ENCODE peak calls at places on chromosomes 4 and X, in ten cellular contexts. N, I, M, J, C, A, O, F, H and Z are unnamed samples.

GRCh38 chr4:152640058-152640921 is 39.5 kb downstream of the TMEM154 start:
- DNase-seq in H (no peak), M (peak; percentile 28), C (peak; percentile 51), F (peak; percentile 61), J (no peak), O (no peak), A (no peak), I (no peak), N (peak; percentile 41), Z (no peak)

GRCh38 chr4:85761803-85762202 is 286.9 kb downstream of the ARHGAP24 start:
- DNase-seq in J (peak; percentile 23), M (peak; percentile 82), F (peak; percentile 24), I (no peak), H (no peak), C (peak; percentile 94), A (peak; percentile 30), N (peak; percentile 86), O (no peak), Z (peak; percentile 73)

GRCh38 chr4:137641554-137641953 is 109.3 kb upstream of the PCDH18 start:
- DNase-seq in A (no peak), I (no peak), H (no peak), F (no peak), J (no peak), M (no peak), C (peak; percentile 76), N (peak; percentile 83), O (no peak), Z (peak; percentile 71)

GRCh38 chr4:152265149-152265621 is 270.7 kb downstream of the FBXW7 start:
- DNase-seq in C (peak; percentile 57), I (no peak), J (no peak), M (peak; percentile 92), A (no peak), O (no peak), H (no peak), N (peak; percentile 73), F (peak; percentile 94), Z (no peak)

GRCh38 chrX:9676311-9676710 is 89.3 kb downstream of the GPR143 start:
- DNase-seq in C (peak; percentile 15), O (no peak), J (peak; percentile 17), I (no peak), A (no peak), N (peak; percentile 27), H (no peak), M (no peak), F (no peak), Z (no peak)

GRCh38 chrX:20442597-20442996 is 175.9 kb upstream of the RPS6KA3 start:
- DNase-seq in I (peak; percentile 83), O (peak; percentile 72), M (peak; percentile 76), C (peak; percentile 87), N (peak; percentile 90), A (peak; percentile 88), H (peak; percentile 86), F (peak; percentile 86), J (peak; percentile 80), Z (peak; percentile 81)

GRCh38 chr4:164446516-164446915 is 307.4 kb upstream of the SMIM31 start:
- DNase-seq in O (no peak), I (no peak), C (peak; percentile 17), M (peak; percentile 3), A (no peak), N (no peak), F (peak; percentile 57), H (no peak), J (no peak), Z (no peak)

GRCh38 chr4:72119946-72120345 is 88.1 kb downstream of the NPFFR2 start:
- DNase-seq in J (no peak), N (no peak), A (no peak), H (no peak), I (no peak), M (no peak), O (no peak), F (peak; percentile 60), C (no peak), Z (no peak)

GRCh38 chr4:182807346-182807745 is 109.8 kb downstream of the DCTD start:
- DNase-seq in C (no peak), F (no peak), M (no peak), I (no peak), H (no peak), N (no peak), A (no peak), O (no peak), J (no peak), Z (no peak)

GRCh38 chr4:6608758-6609414 is 31.6 kb upstream of the MRFAP1 start:
- DNase-seq in A (no peak), I (no peak), C (no peak), N (no peak), J (no peak), M (no peak), H (no peak), O (no peak), F (no peak), Z (no peak)
- H3K36me3 ChIP-seq in A (no peaks in the 10 kb centered on the region), I (peaks cover 32% of the 10 kb centered on the region), C (peaks cover 12% of the 10 kb centered on the region), N (no peaks in the 10 kb centered on the region), J (no peaks in the 10 kb centered on the region), M (peaks cover 52% of the 10 kb centered on the region), H (peaks cover 56% of the 10 kb centered on the region), O (no peaks in the 10 kb centered on the region), F (no peaks in the 10 kb centered on the region), Z (peaks cover 71% of the 10 kb centered on the region)

GRCh38 chrX:136148391-136148790 is 1.1 kb downstream of the FHL1 start:
- DNase-seq in C (no peak), I (no peak), M (no peak), F (no peak), J (no peak), A (no peak), N (no peak), O (no peak), H (no peak), Z (no peak)

GRCh38 chrX:136143714-136144113 is 3.6 kb upstream of the FHL1 start:
- DNase-seq in A (no peak), N (no peak), H (no peak), O (no peak), I (no peak), M (no peak), J (no peak), C (no peak), F (no peak), Z (no peak)

GRCh38 chrX:136146614-136147319 is 566 bp upstream of the FHL1 start:
- DNase-seq in C (no peak), I (peak; percentile 73), M (no peak), N (no peak), O (no peak), A (no peak), F (peak; percentile 7), J (peak; percentile 24), H (no peak), Z (no peak)

GRCh38 chrX:136147966-136148365 is 633 bp downstream of the FHL1 start:
- DNase-seq in H (no peak), C (no peak), I (peak; percentile 75), N (no peak), J (no peak), M (no peak), F (no peak), A (no peak), O (no peak), Z (no peak)

GRCh38 chrX:136147320-136147901 is at the start of gene FHL1:
- DNase-seq in A (peak; percentile 50), I (peak; percentile 83), N (peak; percentile 30), H (peak; percentile 82), C (peak; percentile 39), O (no peak), F (peak; percentile 40), M (peak; percentile 12), J (peak; percentile 72), Z (peak; percentile 59)
- H3K4me3 ChIP-seq in A (peak within 1 kb of the TSS; percentile 38), I (peak within 1 kb of the TSS; percentile 45), N (peak within 1 kb of the TSS; percentile 84), H (peak within 1 kb of the TSS; percentile 54), C (peak within 1 kb of the TSS; percentile 50), O (peak within 1 kb of the TSS; percentile 77), F (peak within 1 kb of the TSS; percentile 83), M (peak within 1 kb of the TSS; percentile 93), J (peak within 1 kb of the TSS; percentile 71), Z (peak within 1 kb of the TSS; percentile 87)

DNA sequence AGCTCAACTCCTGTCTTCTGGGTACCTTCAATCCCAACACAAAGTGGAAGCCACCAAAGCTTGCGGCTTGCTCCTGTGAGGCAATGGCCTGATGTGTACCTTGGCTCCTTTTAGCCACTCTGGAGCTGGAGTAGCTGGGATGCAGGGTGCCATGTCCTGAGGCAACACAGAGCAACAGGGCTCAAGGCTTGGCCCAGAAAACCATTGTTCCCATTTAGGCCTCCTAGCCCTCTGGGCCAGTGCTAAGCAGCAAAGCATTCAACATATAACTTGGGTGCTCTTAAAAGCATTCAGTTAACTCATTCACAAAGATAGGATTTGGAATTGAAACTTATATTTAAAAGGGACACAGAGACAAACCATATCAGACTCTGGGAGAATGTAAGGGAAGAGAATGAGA is 194.5 kb upstream of the ARHGEF9 start:
- DNase-seq in A (no peak), N (no peak), C (no peak), J (no peak), I (no peak), H (no peak), M (no peak), F (no peak), O (no peak), Z (no peak)
- H3K36me3 ChIP-seq in A (no peaks in the 10 kb centered on the region), N (no peaks in the 10 kb centered on the region), C (no peaks in the 10 kb centered on the region), J (no peaks in the 10 kb centered on the region), I (no peaks in the 10 kb centered on the region), H (no peaks in the 10 kb centered on the region), M (no peaks in the 10 kb centered on the region), F (no peaks in the 10 kb centered on the region), O (no peaks in the 10 kb centered on the region), Z (no peaks in the 10 kb centered on the region)

GRCh38 chr4:159177265-159178146 is 74.6 kb downstream of the RAPGEF2 start:
- DNase-seq in N (no peak), J (no peak), O (no peak), H (no peak), C (no peak), M (no peak), I (no peak), A (no peak), F (no peak), Z (no peak)

GRCh38 chr4:159175165-159175988 is 72.5 kb downstream of the RAPGEF2 start:
- DNase-seq in N (peak; percentile 93), I (no peak), M (peak; percentile 94), J (peak; percentile 29), A (peak; percentile 70), H (no peak), O (peak; percentile 59), F (peak; percentile 89), C (peak; percentile 85), Z (peak; percentile 70)

GRCh38 chr4:159178147-159178541 is 75.3 kb downstream of the RAPGEF2 start:
- DNase-seq in A (no peak), O (no peak), F (no peak), M (peak; percentile 44), J (no peak), I (no peak), N (peak; percentile 68), H (no peak), C (peak; percentile 72), Z (no peak)

GRCh38 chr4:159174645-159175147 is 71.8 kb downstream of the RAPGEF2 start:
- DNase-seq in O (no peak), J (no peak), N (peak; percentile 16), I (no peak), H (no peak), A (no peak), F (no peak), M (peak; percentile 12), C (no peak), Z (no peak)

DNA sequence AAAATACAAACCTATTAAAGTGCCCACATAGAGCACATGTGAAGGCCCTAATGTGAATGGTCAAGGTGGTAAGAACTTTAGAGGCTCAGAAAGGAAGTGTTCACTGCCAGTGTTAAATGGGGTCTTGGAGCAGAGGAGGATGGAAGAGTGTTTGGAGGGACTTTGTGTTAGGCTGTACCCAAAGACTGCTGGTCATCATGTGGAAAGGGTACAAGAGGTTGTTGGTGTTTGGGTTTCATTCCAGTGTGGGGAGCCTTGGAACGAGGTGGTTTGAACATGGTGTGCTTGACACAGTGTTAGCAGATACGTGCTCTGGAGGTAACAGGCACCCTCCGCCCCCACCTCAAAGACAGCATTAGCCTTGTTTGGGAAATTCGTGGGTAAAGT is 73.1 kb downstream of the RAPGEF2 start:
- DNase-seq in M (no peak), A (no peak), C (no peak), H (no peak), J (no peak), F (no peak), O (no peak), I (no peak), N (no peak), Z (no peak)
- H3K4me3 ChIP-seq in M (no peak overlapping the region), A (no peak overlapping the region), C (no peak overlapping the region), H (no peak overlapping the region), J (no peak overlapping the region), F (peak overlapping the region; percentile 66), O (peak overlapping the region; percentile 46), I (peak overlapping the region; percentile 34), N (no peak overlapping the region), Z (no peak overlapping the region)